ENCODE peak calls at places on chromosomes 13 and 19, in ten cellular contexts. I is heart right ventricle; F is HCEC 1CT; M is GM13977; Q is thyroid gland; Y is transverse colon; C is ELR; V is AG04450; R is activated CD8-positive, alpha-beta memory T cell treated with anti-CD3 and anti-CD28 coated beads for 4 hours; D is stimulated activated naive B cell treated with anti-CD40 and anti-IgM and Interleukin-4, amounts not matched to agents 10 μg/mL and 1 μg/mL and 100 μg/mL, for 72 hours. A is an unnamed sample.

GRCh38 chr19:42961119-42961518 is 24.1 kb upstream of the PSG7 start:
- DNase-seq in F (no peak), D (no peak), Q (no peak), V (no peak), R (no peak), C (no peak), I (no peak), Y (no peak), M (no peak), A (no peak)

GRCh38 chr13:107117327-107118012 is 549.5 kb upstream of the ARGLU1 start:
- DNase-seq in R (no peak), M (no peak), C (no peak), Y (no peak), V (no peak), D (no peak), Q (no peak), I (no peak), F (peak; percentile 50), A (no peak)

GRCh38 chr19:48867922-48868195 is 558 bp downstream of the PLEKHA4 start:
- DNase-seq in I (no peak), D (no peak), C (no peak), Y (no peak), R (no peak), F (no peak), M (no peak), V (no peak), Q (no peak), A (no peak)

GRCh38 chr13:48220592-48221300 is 12.3 kb upstream of the ITM2B start:
- DNase-seq in F (no peak), M (no peak), V (no peak), Q (no peak), D (no peak), R (no peak), I (no peak), Y (no peak), C (no peak), A (no peak)

GRCh38 chr19:2270157-2270571 is 11.8 kb downstream of the PEAK3 start:
- DNase-seq in V (no peak), F (peak; percentile 30), C (peak; percentile 45), I (peak; percentile 51), Y (peak; percentile 54), D (no peak), R (no peak), Q (peak; percentile 43), M (no peak), A (no peak)

GRCh38 chr13:84263354-84264069 is 381.2 kb upstream of the SLITRK1 start:
- DNase-seq in Y (no peak), C (no peak), V (no peak), I (no peak), F (no peak), R (no peak), M (no peak), D (no peak), Q (peak; percentile 34), A (no peak)

GRCh38 chr13:45873491-45874360 is 22.2 kb upstream of the SIAH3 start:
- DNase-seq in V (no peak), Q (no peak), M (no peak), I (no peak), F (peak; percentile 51), R (no peak), D (no peak), C (peak; percentile 74), Y (no peak), A (no peak)

GRCh38 chr13:98420560-98421175 is 156.2 kb downstream of the STK24 start:
- DNase-seq in C (no peak), Y (no peak), Q (no peak), V (no peak), D (no peak), R (no peak), F (no peak), I (no peak), M (no peak), A (no peak)

GRCh38 chr19:48997972-48998371 is 4.3 kb downstream of the RUVBL2 start:
- DNase-seq in R (no peak), I (no peak), V (no peak), C (peak; percentile 83), M (no peak), Q (peak; percentile 27), D (no peak), F (peak; percentile 60), Y (peak; percentile 62), A (no peak)

GRCh38 chr19:14147797-14148605 is 11.6 kb upstream of the ASF1B start:
- DNase-seq in V (peak; percentile 15), D (peak; percentile 30), Q (peak; percentile 75), C (peak; percentile 70), M (peak; percentile 76), Y (peak; percentile 71), I (peak; percentile 74), F (peak; percentile 35), R (no peak), A (no peak)

GRCh38 chr19:15222738-15223648 is 9.3 kb downstream of the EPHX3 start:
- DNase-seq in F (peak; percentile 95), V (peak; percentile 91), C (peak; percentile 97), Q (peak; percentile 84), I (peak; percentile 94), R (peak; percentile 53), Y (peak; percentile 82), M (peak; percentile 99), D (peak; percentile 78), A (peak; percentile 82)

GRCh38 chr13:46622918-46623256 is 69.9 kb downstream of the LRCH1 start:
- DNase-seq in D (no peak), F (peak; percentile 82), M (no peak), I (peak; percentile 63), C (peak; percentile 29), Q (peak; percentile 26), V (peak; percentile 60), R (no peak), Y (peak; percentile 41), A (peak; percentile 63)

GRCh38 chr19:55485439-55486011 is 537 bp downstream of the NAT14 start:
- DNase-seq in F (no peak), M (no peak), C (peak; percentile 23), R (no peak), I (no peak), Q (no peak), V (no peak), Y (no peak), D (no peak), A (no peak)

GRCh38 chr13:74444161-74444571 is 310.0 kb upstream of the KLF12 start:
- DNase-seq in M (no peak), Y (no peak), C (peak; percentile 87), V (no peak), I (no peak), Q (no peak), F (no peak), D (no peak), R (no peak), A (no peak)

GRCh38 chr13:33799950-33800592 is 17.9 kb upstream of the RFC3 start:
- DNase-seq in R (no peak), D (no peak), V (no peak), I (no peak), Q (no peak), Y (no peak), M (no peak), F (peak; percentile 50), C (peak; percentile 56), A (no peak)

GRCh38 chr13:99577934-99578917 is 77.0 kb downstream of the TM9SF2 start:
- DNase-seq in D (no peak), R (no peak), C (peak; percentile 19), I (no peak), V (no peak), M (no peak), F (peak; percentile 36), Q (no peak), Y (no peak), A (no peak)

GRCh38 chr13:23741879-23742510 is 147.2 kb downstream of the MIPEP start:
- DNase-seq in C (peak; percentile 61), F (no peak), I (no peak), D (no peak), Q (no peak), V (no peak), R (no peak), Y (no peak), M (no peak), A (no peak)

GRCh38 chr19:4388171-4389063 is 11.9 kb downstream of the SH3GL1 start:
- DNase-seq in V (no peak), R (no peak), F (no peak), D (no peak), M (no peak), Q (peak; percentile 35), C (no peak), I (no peak), Y (no peak), A (no peak)

GRCh38 chr13:31807090-31807541 is 67.8 kb downstream of the RXFP2 start:
- DNase-seq in M (no peak), V (no peak), R (no peak), I (no peak), F (no peak), Q (no peak), Y (no peak), D (no peak), C (peak; percentile 12), A (no peak)

GRCh38 chr13:102902789-102903347 is 57.0 kb downstream of the ERCC5 start:
- DNase-seq in D (no peak), Y (no peak), F (no peak), R (no peak), C (no peak), V (no peak), Q (no peak), M (no peak), I (peak; percentile 47), A (no peak)

GRCh38 chr19:49884109-49884508 is 6.6 kb downstream of the TBC1D17 start:
- DNase-seq in I (no peak), Y (no peak), R (no peak), Q (no peak), C (no peak), F (no peak), V (no peak), M (no peak), D (no peak), A (no peak)

GRCh38 chr13:40777166-40777956 is 6.4 kb upstream of the MRPS31 start:
- DNase-seq in D (peak; percentile 32), M (peak; percentile 59), I (peak; percentile 47), C (peak; percentile 74), Y (peak; percentile 43), Q (peak; percentile 58), V (no peak), R (no peak), F (peak; percentile 48), A (no peak)

GRCh38 chr19:17332677-17333581 is 1.7 kb downstream of the ANO8 start:
- DNase-seq in I (no peak), F (peak; percentile 40), Q (no peak), R (no peak), C (peak; percentile 65), D (no peak), Y (no peak), M (peak; percentile 56), V (no peak), A (no peak)

GRCh38 chr13:75960538-75960994 is 324.4 kb downstream of the LMO7 start:
- DNase-seq in V (no peak), D (peak; percentile 4), I (no peak), C (no peak), Y (no peak), F (no peak), Q (no peak), M (peak; percentile 43), R (no peak), A (no peak)

GRCh38 chr13:64074989-64075474 is 2659.4 kb upstream of the PCDH20 start:
- DNase-seq in Y (no peak), I (no peak), V (no peak), Q (no peak), F (no peak), R (no peak), C (no peak), D (no peak), M (no peak), A (no peak)

GRCh38 chr19:57233207-57233606 is 2.4 kb downstream of the AURKC start:
- DNase-seq in V (no peak), I (no peak), D (peak; percentile 6), F (no peak), Y (no peak), R (no peak), M (no peak), Q (no peak), C (no peak), A (no peak)

GRCh38 chr13:25738797-25739196 is 313.0 kb downstream of the SHISA2 start:
- DNase-seq in R (no peak), C (no peak), M (no peak), D (no peak), Q (no peak), I (no peak), V (no peak), F (no peak), Y (no peak), A (no peak)

GRCh38 chr19:17248011-17248776 is 2.5 kb upstream of the NR2F6 start:
- DNase-seq in D (no peak), F (no peak), Y (peak; percentile 73), C (no peak), M (no peak), I (no peak), Q (no peak), V (no peak), R (no peak), A (no peak)